ENCODE peak calls at places on chromosome 1, in seven cellular contexts. F is CD8-positive, alpha-beta T cell; V is CD4-positive, alpha-beta T cell; N is H7; L is lung microvascular endothelial cell; D is GM03348; M is C1 segment of cervical spinal cord. E is an unnamed sample.

GRCh38 chr1:9181176-9181906 is 52.4 kb upstream of the GPR157 start:
- DNase-seq in N (peak), F (peak), V (peak), L (peak), D (peak), M (peak), E (peak)

GRCh38 chr1:33188572-33189275 is 6.9 kb upstream of the TRIM62 start:
- DNase-seq in L (no peak), F (no peak), V (no peak), M (no peak), N (no peak), D (no peak), E (no peak)

GRCh38 chr1:160022330-160023310 is 9.2 kb downstream of the PIGM start:
- DNase-seq in F (no peak), M (no peak), V (no peak), N (no peak), L (no peak), D (no peak), E (no peak)

GRCh38 chr1:196115641-196116040 is 492.6 kb downstream of the KCNT2 start:
- DNase-seq in M (no peak), D (peak), N (no peak), F (no peak), L (no peak), V (no peak), E (peak)

GRCh38 chr1:228241259-228241658 is 33.4 kb downstream of the OBSCN start:
- DNase-seq in M (no peak), V (no peak), D (no peak), N (no peak), F (no peak), L (no peak), E (no peak)

GRCh38 chr1:22691354-22691753 is 19.3 kb upstream of the EPHB2 start:
- DNase-seq in N (no peak), V (no peak), M (no peak), D (no peak), L (no peak), F (no peak), E (no peak)

GRCh38 chr1:115476616-115477015 is 138.6 kb upstream of the NGF start:
- DNase-seq in M (no peak), F (no peak), L (peak), V (no peak), N (peak), D (peak), E (no peak)

GRCh38 chr1:54850737-54851136 is 36.3 kb downstream of the DHCR24 start:
- DNase-seq in M (no peak), V (no peak), L (no peak), N (no peak), D (peak), F (no peak), E (no peak)

GRCh38 chr1:172143384-172144025 is 277.0 kb upstream of the C1orf105 start:
- DNase-seq in V (no peak), L (peak), M (no peak), D (no peak), N (no peak), F (no peak), E (no peak)

GRCh38 chr1:200724064-200724463 is 14.6 kb upstream of the CAMSAP2 start:
- DNase-seq in D (no peak), L (no peak), N (no peak), F (no peak), V (no peak), M (no peak), E (no peak)

GRCh38 chr1:153985984-153986761 is at the start of gene RAB13:
- DNase-seq in D (peak), F (no peak), L (peak), M (peak), V (no peak), N (peak), E (peak)

GRCh38 chr1:211648980-211649934 is 26.2 kb downstream of the NEK2 start:
- DNase-seq in D (no peak), M (no peak), F (no peak), N (no peak), V (no peak), L (peak), E (no peak)

GRCh38 chr1:198447468-198447867 is 93.0 kb downstream of the ATP6V1G3 start:
- DNase-seq in L (no peak), M (no peak), D (no peak), N (no peak), F (no peak), V (no peak), E (no peak)

GRCh38 chr1:11938722-11939526 is 4.4 kb downstream of the PLOD1 start:
- DNase-seq in L (no peak), M (no peak), F (no peak), V (no peak), D (no peak), N (peak), E (peak)

GRCh38 chr1:232283864-232284263 is 346.1 kb downstream of the SIPA1L2 start:
- DNase-seq in F (no peak), L (no peak), D (no peak), V (no peak), M (no peak), N (no peak), E (no peak)

GRCh38 chr1:115969509-115969908 is 6.8 kb upstream of the SLC22A15 start:
- DNase-seq in L (no peak), M (no peak), V (no peak), D (no peak), N (peak), F (no peak), E (no peak)

GRCh38 chr1:30405631-30406212 is 317.7 kb downstream of the MATN1 start:
- DNase-seq in L (no peak), F (no peak), D (no peak), M (no peak), N (no peak), V (peak), E (no peak)

GRCh38 chr1:150149490-150150453 is at the start of gene PLEKHO1:
- DNase-seq in L (peak), M (peak), N (peak), V (peak), D (peak), F (peak), E (peak)

GRCh38 chr1:203045821-203046594 is 19.7 kb downstream of the PPFIA4 start:
- DNase-seq in M (no peak), D (no peak), N (no peak), F (no peak), V (no peak), L (no peak), E (no peak)

GRCh38 chr1:91751281-91751680 is 134.7 kb downstream of the TGFBR3 start:
- DNase-seq in F (no peak), D (peak), N (no peak), L (peak), M (peak), V (no peak), E (peak)

GRCh38 chr1:68565923-68566322 is 69.0 kb upstream of the DEPDC1 start:
- DNase-seq in L (no peak), N (no peak), M (no peak), D (no peak), F (no peak), V (no peak), E (no peak)

GRCh38 chr1:226131639-226132038 is 54.9 kb downstream of the ACBD3 start:
- DNase-seq in N (no peak), M (no peak), D (no peak), L (no peak), F (no peak), V (no peak), E (no peak)

GRCh38 chr1:161439280-161440232 is 65.7 kb upstream of the FCGR2A start:
- DNase-seq in M (no peak), D (peak), N (peak), V (no peak), F (peak), L (peak), E (no peak)

GRCh38 chr1:209895709-209896108 is 42.3 kb upstream of the SYT14 start:
- DNase-seq in V (no peak), L (no peak), N (no peak), M (no peak), D (peak), F (no peak), E (no peak)

GRCh38 chr1:30378991-30379581 is 344.3 kb downstream of the MATN1 start:
- DNase-seq in N (peak), L (no peak), D (peak), F (no peak), M (no peak), V (peak), E (no peak)

GRCh38 chr1:30756545-30757195 is 904 bp downstream of the LAPTM5 start:
- DNase-seq in V (peak), L (peak), F (peak), N (no peak), M (peak), D (peak), E (peak)

E was measured in heart left ventricle.